ENCODE peak calls at places on chromosome 13, in four cellular contexts. H is mesenchymal stem cell, R is H1, J is IMR-90. F is an unnamed sample.

GRCh38 chr13:43319617-43320444 is 296.4 kb downstream of the DNAJC15 start:
- DNase-seq in H (no peak), R (peak; percentile 33), J (no peak), F (no peak)

GRCh38 chr13:106570354-106570822 is 2.5 kb upstream of the ARGLU1 start:
- DNase-seq in H (peak; percentile 39), R (peak; percentile 73), J (peak; percentile 61), F (peak; percentile 31)

GRCh38 chr13:33536639-33537425 is 251.3 kb upstream of the STARD13 start:
- DNase-seq in H (peak; percentile 93), R (no peak), J (peak; percentile 95), F (no peak)

GRCh38 chr13:73090812-73091187 is 32.0 kb downstream of the KLF5 start:
- DNase-seq in H (no peak), R (no peak), J (no peak), F (no peak)

GRCh38 chr13:72500851-72501250 is 226.6 kb downstream of the MZT1 start:
- DNase-seq in H (no peak), R (no peak), J (no peak), F (no peak)

GRCh38 chr13:29551214-29551613 is 44.3 kb downstream of the SLC7A1 start:
- DNase-seq in H (no peak), R (no peak), J (no peak), F (no peak)

GRCh38 chr13:54091884-54092283 is 1063.3 kb downstream of the OLFM4 start:
- DNase-seq in H (no peak), R (no peak), J (no peak), F (no peak)

GRCh38 chr13:19567820-19568534 is 6.6 kb upstream of the TPTE2 start:
- DNase-seq in H (no peak), R (no peak), J (no peak), F (no peak)

GRCh38 chr13:83752141-83752540 is 130.1 kb downstream of the SLITRK1 start:
- DNase-seq in H (peak; percentile 12), R (no peak), J (peak; percentile 47), F (no peak)

GRCh38 chr13:35648109-35648508 is 171.6 kb upstream of the MAB21L1 start:
- DNase-seq in H (no peak), R (no peak), J (peak; percentile 42), F (no peak)

GRCh38 chr13:39349391-39349790 is 253.6 kb downstream of the LHFPL6 start:
- DNase-seq in H (no peak), R (no peak), J (no peak), F (no peak)

GRCh38 chr13:93316848-93317247 is 90.2 kb downstream of the GPC6 start:
- DNase-seq in H (no peak), R (no peak), J (no peak), F (no peak)

GRCh38 chr13:99269627-99270252 is 11.6 kb upstream of the GPR18 start:
- DNase-seq in H (peak; percentile 75), R (no peak), J (peak; percentile 78), F (no peak)

GRCh38 chr13:24220086-24220703 is 59.7 kb downstream of the SPATA13 start:
- DNase-seq in H (peak; percentile 86), R (no peak), J (peak; percentile 88), F (peak; percentile 78)

GRCh38 chr13:97327521-97328221 is 105.5 kb downstream of the MBNL2 start:
- DNase-seq in H (no peak), R (no peak), J (peak; percentile 16), F (no peak)

GRCh38 chr13:98142427-98143156 is at the start of gene FARP1:
- DNase-seq in H (peak; percentile 76), R (no peak), J (peak; percentile 65), F (peak; percentile 83)

GRCh38 chr13:99960663-99961440 is 10.7 kb downstream of the ZIC5 start:
- DNase-seq in H (no peak), R (no peak), J (no peak), F (no peak)

GRCh38 chr13:78978381-78978998 is 319.5 kb upstream of the OBI1 start:
- DNase-seq in H (peak; percentile 61), R (no peak), J (peak; percentile 61), F (peak; percentile 54)

GRCh38 chr13:108463365-108463764 is 166.0 kb upstream of the MYO16 start:
- DNase-seq in H (peak; percentile 90), R (no peak), J (peak; percentile 94), F (no peak)

GRCh38 chr13:49020940-49021548 is 45.3 kb downstream of the FNDC3A start:
- DNase-seq in H (no peak), R (peak; percentile 19), J (no peak), F (no peak)

GRCh38 chr13:20769091-20769490 is 4.7 kb downstream of the EEF1AKMT1 start:
- DNase-seq in H (no peak), R (no peak), J (no peak), F (no peak)

GRCh38 chr13:78317030-78317429 is 286.3 kb downstream of the POU4F1 start:
- DNase-seq in H (no peak), R (no peak), J (no peak), F (peak; percentile 21)

GRCh38 chr13:82294226-82294625 is 1588.0 kb downstream of the SLITRK1 start:
- DNase-seq in H (no peak), R (no peak), J (no peak), F (no peak)

GRCh38 chr13:93244918-93245280 is 18.3 kb downstream of the GPC6 start:
- DNase-seq in H (peak; percentile 63), R (no peak), J (peak; percentile 38), F (no peak)

GRCh38 chr13:35514801-35515502 is 38.5 kb upstream of the MAB21L1 start:
- DNase-seq in H (no peak), R (no peak), J (no peak), F (no peak)

GRCh38 chr13:99280166-99280565 is 22.0 kb upstream of the GPR18 start:
- DNase-seq in H (peak; percentile 61), R (no peak), J (no peak), F (no peak)

GRCh38 chr13:88617176-88617575 is 946.0 kb downstream of the SLITRK5 start:
- DNase-seq in H (peak; percentile 2), R (no peak), J (no peak), F (no peak)

GRCh38 chr13:111123221-111123620 is 8.1 kb downstream of the ARHGEF7 start:
- DNase-seq in H (no peak), R (no peak), J (no peak), F (no peak)

GRCh38 chr13:51585696-51586095 is 1.4 kb downstream of the WDFY2 start:
- DNase-seq in H (peak; percentile 70), R (no peak), J (peak; percentile 62), F (no peak)

GRCh38 chr13:29924482-29924884 is 74.1 kb upstream of the UBL3 start:
- DNase-seq in H (peak; percentile 80), R (no peak), J (peak; percentile 86), F (no peak)

GRCh38 chr13:46962286-46962941 is 65.6 kb upstream of the HTR2A start:
- DNase-seq in H (peak; percentile 41), R (no peak), J (peak; percentile 73), F (no peak)

GRCh38 chr13:51168623-51169022 is 53.6 kb upstream of the FAM124A start:
- DNase-seq in H (no peak), R (no peak), J (no peak), F (no peak)

GRCh38 chr13:46982856-46983582 is 86.2 kb upstream of the HTR2A start:
- DNase-seq in H (no peak), R (no peak), J (no peak), F (no peak)

DNA sequence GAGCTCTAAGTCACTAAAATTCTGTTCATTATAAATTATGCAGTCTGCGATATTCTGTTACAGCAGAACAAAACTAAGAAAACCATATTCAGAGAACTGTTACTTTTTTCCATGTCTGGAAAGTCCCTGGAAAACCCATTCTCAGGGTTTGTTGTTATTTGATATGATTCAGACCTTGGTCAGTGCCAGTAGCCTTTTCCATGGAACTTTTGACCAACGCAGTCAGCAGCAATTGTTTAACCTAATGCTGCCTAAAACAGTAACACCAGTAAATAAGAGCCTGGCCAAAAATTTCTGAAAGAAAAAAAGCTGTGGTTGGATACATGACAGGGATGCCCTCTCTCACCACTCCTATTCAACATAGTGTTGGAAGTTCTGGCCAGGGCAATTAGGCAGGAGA is 402.7 kb downstream of the TBC1D4 start:
- DNase-seq in H (peak; percentile 34), R (no peak), J (peak; percentile 66), F (no peak)
- H3K4me3 ChIP-seq in H (no peak overlapping the region), R (no peak overlapping the region), J (no peak overlapping the region), F (no peak overlapping the region)

GRCh38 chr13:26722321-26722720 is 38.3 kb downstream of the GPR12 start:
- DNase-seq in H (no peak), R (no peak), J (no peak), F (no peak)
- H2AFZ ChIP-seq in H (no peak overlapping the region), R (no peak overlapping the region), J (no peak overlapping the region), F (no peak overlapping the region)

DNA sequence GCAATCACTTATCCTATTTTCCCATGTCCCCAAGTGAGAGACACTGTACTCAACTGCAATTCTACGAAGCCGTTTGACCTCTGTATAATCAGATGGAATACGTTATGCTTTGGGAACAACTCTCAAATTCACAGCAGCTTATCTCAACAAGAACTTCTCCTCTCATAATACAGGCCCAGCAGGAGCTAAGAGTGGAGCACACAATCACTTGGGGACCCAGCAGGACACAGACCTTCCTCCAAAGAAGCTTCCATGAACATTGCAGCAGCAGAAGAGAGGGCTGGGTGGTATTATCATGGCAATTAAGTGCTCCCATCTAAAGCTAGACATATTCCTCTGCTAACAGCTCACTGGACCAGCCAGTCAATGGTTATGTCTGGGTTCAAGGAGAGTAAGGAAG is 428.3 kb upstream of the MIR17HG start:
- DNase-seq in H (no peak), R (no peak), J (no peak), F (no peak)
- H2BK120ac ChIP-seq in H (no peak overlapping the region), R (no peak overlapping the region), J (no peak overlapping the region), F (no peak overlapping the region)

DNA sequence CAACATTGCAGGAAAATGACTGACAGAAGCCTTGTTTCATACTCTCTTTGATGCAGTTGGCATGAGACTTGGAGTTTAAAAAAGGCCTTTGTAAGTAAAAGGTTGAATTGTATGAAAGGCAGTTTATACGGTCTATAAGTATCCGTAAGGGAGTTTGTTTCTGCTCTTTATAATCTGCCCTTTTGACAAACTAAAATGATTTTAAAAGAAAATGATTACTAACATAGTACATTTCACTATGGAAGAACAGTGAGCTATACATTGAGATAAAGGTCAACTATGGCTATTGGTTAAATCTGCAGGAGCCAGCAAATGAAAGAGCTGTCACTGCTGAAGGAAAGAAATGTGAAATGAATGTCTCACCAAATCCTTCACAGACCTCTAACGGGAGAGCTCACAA is 296.1 kb upstream of the SLITRK6 start:
- DNase-seq in H (no peak), R (no peak), J (no peak), F (no peak)
- H3K4me3 ChIP-seq in H (no peak overlapping the region), R (no peak overlapping the region), J (no peak overlapping the region), F (no peak overlapping the region)

DNA sequence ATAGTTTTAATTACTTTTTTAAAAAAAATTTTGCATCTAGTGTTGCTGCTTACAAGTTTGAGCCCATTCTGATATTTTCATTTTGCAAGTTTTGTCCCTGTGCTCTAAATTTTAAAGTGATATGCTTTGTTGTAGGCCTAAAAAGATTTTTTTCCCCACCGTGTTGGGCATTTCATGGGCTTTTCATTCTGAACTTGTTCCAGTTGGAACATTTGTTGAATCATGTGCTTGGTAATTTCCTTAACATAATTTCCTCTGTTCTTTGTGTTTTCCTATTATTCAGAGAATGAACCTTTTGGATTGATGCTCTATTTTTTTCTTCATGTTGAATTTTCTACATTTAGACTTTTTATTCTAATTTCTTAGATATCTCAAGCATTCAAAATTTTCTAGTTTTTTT is 206.4 kb upstream of the SPRY2 start:
- DNase-seq in H (no peak), R (no peak), J (no peak), F (no peak)
- H2AFZ ChIP-seq in H (no peak overlapping the region), R (no peak overlapping the region), J (no peak overlapping the region), F (no peak overlapping the region)

GRCh38 chr13:109541081-109541480 is 245.3 kb downstream of the IRS2 start:
- DNase-seq in H (no peak), R (no peak), J (no peak), F (no peak)
- H2BK120ac ChIP-seq in H (no peak overlapping the region), R (peak overlapping the region; percentile 6), J (no peak overlapping the region), F (no peak overlapping the region)

F was measured in neuronal stem cell.